ENCODE peak calls at places on chromosomes 12 and 14, in nine cellular contexts. T is colonic mucosa; G is GM23248; U is stomach; R is HCT116; A is suprapubic skin; W is CD8-positive, alpha-beta memory T cell; X is thoracic aorta; Y is neural progenitor cell. H is an unnamed sample. For H3K4me1, the result is how much of the 10 kb centered on the place peaks cover.

GRCh38 chr12:57772429-57773322 is at the start of gene EEF1AKMT3:
- DNase-seq in Y (peak), W (peak), T (peak), U (peak), R (no peak), G (peak), X (peak), A (peak), H (no peak)

GRCh38 chr12:94704452-94704871 is 54.1 kb upstream of the TMCC3 start:
- DNase-seq in A (no peak), U (peak), R (no peak), G (peak), X (no peak), T (no peak), W (no peak), Y (no peak), H (no peak)

GRCh38 chr12:124744659-124745467 is 118.8 kb downstream of the SCARB1 start:
- DNase-seq in W (no peak), T (peak), G (peak), X (no peak), R (peak), A (no peak), U (no peak), Y (no peak), H (no peak)

GRCh38 chr12:2841056-2841455 is 6.2 kb upstream of the NRIP2 start:
- DNase-seq in X (no peak), A (no peak), G (no peak), R (no peak), Y (no peak), U (no peak), W (no peak), T (no peak), H (no peak)

GRCh38 chr14:80211143-80212024 is at the start of gene DIO2:
- DNase-seq in X (no peak), G (peak), T (no peak), A (no peak), W (no peak), U (no peak), Y (peak), R (no peak), H (no peak)

GRCh38 chr12:25074954-25075353 is 120.0 kb downstream of the DNAI7 start:
- DNase-seq in Y (no peak), G (no peak), R (no peak), X (no peak), U (no peak), A (no peak), T (no peak), W (no peak), H (no peak)

GRCh38 chr12:58727526-58727925 is 192.8 kb downstream of the LRIG3 start:
- DNase-seq in Y (no peak), T (no peak), X (no peak), R (no peak), A (no peak), G (peak), U (no peak), W (no peak), H (no peak)

GRCh38 chr12:60872219-60872618 is 1276.4 kb downstream of the SLC16A7 start:
- DNase-seq in G (no peak), X (no peak), W (no peak), Y (no peak), A (no peak), U (no peak), T (no peak), R (no peak), H (no peak)

GRCh38 chr12:124294686-124295315 is at the start of gene RFLNA:
- DNase-seq in Y (peak), X (no peak), R (no peak), W (no peak), A (no peak), T (peak), U (peak), G (peak), H (no peak)

GRCh38 chr12:24197517-24197916 is 248.0 kb upstream of the SOX5 start:
- DNase-seq in A (no peak), Y (peak), T (no peak), R (no peak), X (no peak), W (no peak), G (no peak), U (no peak), H (no peak)

GRCh38 chr14:101397206-101397605 is 164.1 kb upstream of the DIO3 start:
- DNase-seq in G (no peak), R (no peak), W (no peak), A (no peak), X (no peak), T (no peak), Y (no peak), U (no peak), H (no peak)

GRCh38 chr12:24679135-24679534 is 269.8 kb downstream of the BCAT1 start:
- DNase-seq in U (no peak), A (no peak), W (no peak), G (peak), X (no peak), R (no peak), Y (peak), T (no peak), H (no peak)

GRCh38 chr12:85358715-85359114 is 78.7 kb downstream of the ALX1 start:
- DNase-seq in X (no peak), W (no peak), T (no peak), R (no peak), U (no peak), G (no peak), Y (no peak), A (no peak), H (no peak)

GRCh38 chr12:31034372-31034771 is 39.3 kb upstream of the DDX11 start:
- DNase-seq in R (peak), G (no peak), W (no peak), X (no peak), T (no peak), Y (no peak), U (no peak), A (no peak), H (no peak)

GRCh38 chr14:63800083-63800482 is 52.7 kb upstream of the SYNE2 start:
- DNase-seq in U (no peak), A (no peak), G (no peak), R (no peak), X (no peak), Y (no peak), T (no peak), W (no peak), H (no peak)

GRCh38 chr14:69366069-69366468 is 32.0 kb downstream of the ERH start:
- DNase-seq in A (no peak), T (no peak), Y (no peak), R (no peak), G (no peak), W (no peak), X (no peak), U (no peak), H (no peak)

GRCh38 chr12:64714551-64714968 is 44.6 kb downstream of the GNS start:
- DNase-seq in Y (no peak), G (no peak), T (no peak), A (no peak), R (no peak), X (no peak), W (peak), U (no peak), H (no peak)

GRCh38 chr14:94403312-94403711 is 14.9 kb upstream of the SERPINA1 start:
- DNase-seq in X (no peak), W (no peak), R (no peak), Y (no peak), U (no peak), T (no peak), G (no peak), A (no peak), H (no peak)

GRCh38 chr14:68248481-68249255 is 429.1 kb downstream of the RAD51B start:
- DNase-seq in T (no peak), U (no peak), G (peak), X (no peak), R (peak), W (no peak), Y (peak), A (no peak), H (no peak)

GRCh38 chr12:1738480-1738879 is 47.6 kb downstream of the ADIPOR2 start:
- DNase-seq in A (no peak), W (no peak), U (no peak), G (no peak), R (no peak), X (no peak), T (no peak), Y (no peak), H (no peak)

GRCh38 chr12:113933201-113933786 is 32.8 kb downstream of the RBM19 start:
- DNase-seq in G (peak), W (no peak), R (no peak), X (no peak), Y (peak), A (no peak), U (no peak), T (no peak), H (no peak)

GRCh38 chr14:52003324-52003723 is 14.0 kb downstream of the RTRAF start:
- DNase-seq in W (no peak), R (no peak), X (no peak), Y (no peak), G (no peak), A (no peak), U (no peak), T (no peak), H (no peak)

GRCh38 chr14:55265197-55265596 is 6.0 kb upstream of the FBXO34 start:
- DNase-seq in Y (no peak), A (no peak), X (no peak), R (no peak), U (no peak), W (no peak), T (no peak), G (no peak), H (no peak)

GRCh38 chr12:90124289-90124688 is 415.7 kb upstream of the ATP2B1 start:
- DNase-seq in A (no peak), Y (no peak), T (no peak), G (peak), U (no peak), W (no peak), X (no peak), R (no peak), H (no peak)
- H3K27ac ChIP-seq in A (no peak), Y (no peak), T (no peak), G (no peak), U (no peak), W (no peak), X (no peak), R (no peak), H (no peak)

DNA sequence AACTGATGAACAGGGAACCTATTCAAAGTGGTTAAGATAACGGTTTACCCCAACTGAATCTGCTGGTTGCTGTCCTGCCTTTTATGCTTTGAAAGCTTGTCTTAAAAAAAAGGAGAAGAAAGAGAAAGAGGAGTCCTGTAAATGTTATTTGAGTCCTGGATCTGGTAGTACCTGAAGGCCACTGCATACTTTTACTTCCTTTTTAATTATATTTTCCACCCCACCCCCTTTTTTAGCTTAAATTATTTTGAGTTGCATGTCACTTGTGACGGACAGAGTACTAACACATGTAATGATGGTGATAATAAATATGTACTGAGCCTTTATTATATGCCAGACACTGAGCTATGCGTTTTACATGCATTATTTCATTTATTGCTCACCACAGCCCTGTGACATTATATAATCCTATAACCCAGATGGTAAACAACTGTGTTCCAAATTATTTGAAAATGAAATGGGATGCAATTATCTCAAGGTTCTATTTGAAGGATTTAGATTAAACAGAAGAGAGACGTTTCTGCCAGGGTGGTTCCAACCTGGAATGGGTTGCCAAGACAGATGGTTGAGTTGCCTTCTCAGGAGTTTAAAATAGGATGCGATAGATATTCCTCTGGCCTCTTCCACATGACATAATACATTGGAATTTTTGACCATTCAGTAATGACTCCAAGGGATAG is 2.7 kb upstream of the AMIGO2 start:
- DNase-seq in U (no peak), W (no peak), Y (no peak), R (no peak), T (no peak), A (no peak), X (no peak), G (no peak), H (no peak)
- H3K4me1 ChIP-seq in U (under half), W (half or more), Y (under half), R (half or more), T (under half), A (half or more), X (under half), G (half or more), H (half or more)

GRCh38 chr12:109134186-109134917 is 18.0 kb downstream of the ACACB start:
- DNase-seq in U (peak), T (no peak), Y (peak), W (no peak), X (no peak), R (peak), A (no peak), G (peak), H (no peak)
- H3K27ac ChIP-seq in U (no peak), T (no peak), Y (no peak), W (no peak), X (no peak), R (no peak), A (no peak), G (no peak), H (no peak)

GRCh38 chr14:103157969-103158368 is 34.7 kb downstream of the TNFAIP2 start:
- DNase-seq in G (no peak), W (no peak), U (no peak), Y (no peak), T (no peak), R (no peak), X (no peak), A (no peak), H (no peak)
- H3K4me1 ChIP-seq in G (under half), W (under half), U (under half), Y (under half), T (under half), R (under half), X (under half), A (under half), H (under half)

DNA sequence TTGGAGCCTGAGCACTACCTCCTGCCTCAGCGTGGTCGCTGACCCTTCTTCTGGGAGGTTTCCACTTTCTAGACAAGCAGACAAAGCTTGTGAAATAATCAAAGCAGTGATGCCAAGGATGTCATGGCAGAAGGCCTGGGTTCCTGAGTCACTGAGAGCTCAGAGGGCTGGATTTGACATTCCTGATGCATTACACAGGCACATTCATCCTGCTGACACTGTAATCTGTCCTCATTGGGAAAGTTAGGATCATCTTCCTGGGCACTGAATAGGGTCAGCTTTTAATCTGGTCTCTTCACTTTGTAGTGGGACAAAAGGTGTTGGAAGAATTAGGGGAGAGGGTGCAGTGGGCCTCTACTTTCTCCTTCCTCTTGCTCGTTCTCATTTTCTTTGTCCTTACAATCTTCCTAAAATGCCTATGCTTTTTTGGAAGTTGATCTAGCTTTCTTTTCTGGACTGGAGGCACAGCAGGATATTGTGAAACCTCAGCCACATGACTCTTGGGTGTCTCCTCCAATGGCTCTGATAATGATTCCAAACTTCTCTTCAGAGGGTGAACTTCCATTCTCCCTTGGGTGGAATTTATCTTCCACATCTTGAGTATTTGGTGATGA is 29.6 kb downstream of the EEA1 start:
- DNase-seq in U (peak), A (peak), R (peak), X (peak), Y (peak), W (no peak), T (peak), G (peak), H (no peak)
- H3K27ac ChIP-seq in U (peak), A (peak), R (peak), X (peak), Y (peak), W (no peak), T (peak), G (peak), H (no peak)

GRCh38 chr12:19189522-19189921 is 60.0 kb downstream of the PLEKHA5 start:
- DNase-seq in W (no peak), Y (no peak), A (no peak), T (no peak), U (no peak), R (no peak), G (peak), X (no peak), H (no peak)

GRCh38 chr12:19185262-19185929 is 55.9 kb downstream of the PLEKHA5 start:
- DNase-seq in R (no peak), G (no peak), X (no peak), T (no peak), A (no peak), W (no peak), Y (no peak), U (no peak), H (no peak)

GRCh38 chr12:19183121-19183838 is 53.7 kb downstream of the PLEKHA5 start:
- DNase-seq in W (no peak), U (no peak), X (no peak), T (no peak), Y (peak), G (peak), R (no peak), A (no peak), H (no peak)

GRCh38 chr12:19190292-19191031 is 60.9 kb downstream of the PLEKHA5 start:
- DNase-seq in G (peak), R (no peak), Y (no peak), W (no peak), X (no peak), U (no peak), T (no peak), A (no peak), H (no peak)

DNA sequence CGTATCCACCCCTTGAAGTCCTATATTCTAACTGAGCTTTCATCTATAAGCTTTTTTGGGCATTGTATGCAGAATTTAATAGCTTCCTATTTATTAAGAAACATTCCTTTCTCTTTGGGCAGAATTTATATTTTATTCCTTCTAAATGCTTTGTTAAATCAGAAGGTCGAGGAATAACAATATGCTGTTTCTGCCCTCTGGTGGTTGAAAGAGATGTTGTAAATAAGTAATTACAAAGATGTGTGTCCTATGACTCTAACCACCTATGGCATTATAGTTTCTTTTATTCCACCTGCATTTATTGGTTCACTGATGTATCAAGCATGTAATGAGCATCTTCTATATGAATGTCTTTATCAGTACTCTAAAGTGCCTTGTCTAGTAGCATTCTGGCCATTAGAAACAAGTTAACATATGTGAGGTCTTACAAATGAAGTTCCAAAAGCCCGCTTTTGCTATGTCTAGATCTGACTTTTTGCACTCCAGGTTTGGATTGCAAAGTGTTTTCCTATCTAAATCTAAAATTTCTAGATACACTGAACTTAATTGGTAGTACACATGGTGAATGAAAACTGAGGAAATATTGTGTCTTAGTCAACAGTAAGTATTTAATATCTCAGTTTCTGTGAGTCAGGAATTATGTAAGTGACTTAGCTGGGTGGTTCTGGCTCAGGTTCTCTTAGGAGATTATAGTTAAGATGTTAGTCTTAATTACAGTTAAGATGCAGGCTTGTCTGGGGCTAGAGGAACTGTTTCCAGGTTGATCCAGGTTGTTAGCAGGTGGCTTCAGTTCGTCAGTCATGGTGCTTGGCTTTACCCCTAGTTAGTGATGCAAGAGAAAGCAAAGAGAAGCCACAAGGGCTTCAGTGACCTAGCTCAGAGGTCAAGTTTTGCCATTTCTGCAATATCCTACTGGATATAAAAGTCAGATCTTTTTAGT is 57.5 kb downstream of the PLEKHA5 start:
- DNase-seq in A (no peak), R (peak), Y (peak), G (peak), X (no peak), T (no peak), U (no peak), W (no peak), H (no peak)
- H3K4me1 ChIP-seq in A (under half), R (under half), Y (under half), G (under half), X (under half), T (under half), U (under half), W (under half), H (under half)